ENCODE peak calls at places on chromosomes 5 and 9, in eight cellular contexts. D, P, I, U, V, A, B and J are unnamed samples.

GRCh38 chr5:179814090-179814489 is 6.6 kb upstream of the SQSTM1 start:
- DNase-seq in D (no peak), P (no peak), I (no peak), U (no peak), V (no peak), A (no peak), B (no peak), J (no peak)

GRCh38 chr9:111759762-111760639 is 34.7 kb downstream of the SHOC1 start:
- DNase-seq in D (no peak), P (peak; percentile 71), I (peak; percentile 95), U (no peak), V (peak; percentile 78), A (peak; percentile 71), B (peak; percentile 77), J (peak; percentile 80)

GRCh38 chr9:121333950-121334773 is 35.9 kb downstream of the STOM start:
- DNase-seq in D (no peak), P (no peak), I (no peak), U (no peak), V (no peak), A (no peak), B (no peak), J (no peak)

GRCh38 chr9:130328349-130328801 is 62.8 kb downstream of the HMCN2 start:
- DNase-seq in D (no peak), P (peak; percentile 44), I (no peak), U (no peak), V (no peak), A (no peak), B (peak; percentile 42), J (peak; percentile 50)

GRCh38 chr5:5278201-5278814 is 138.2 kb downstream of the ADAMTS16 start:
- DNase-seq in D (no peak), P (no peak), I (no peak), U (no peak), V (no peak), A (no peak), B (no peak), J (no peak)

GRCh38 chr5:62093981-62094380 is 212.0 kb upstream of the KIF2A start:
- DNase-seq in D (no peak), P (peak; percentile 20), I (peak; percentile 22), U (no peak), V (peak; percentile 66), A (no peak), B (peak; percentile 55), J (no peak)

GRCh38 chr9:19470981-19471650 is 62.3 kb downstream of the ACER2 start:
- DNase-seq in D (no peak), P (no peak), I (no peak), U (no peak), V (no peak), A (no peak), B (no peak), J (no peak)

GRCh38 chr9:134793281-134793680 is 87.3 kb upstream of the FCN2 start:
- DNase-seq in D (no peak), P (no peak), I (no peak), U (no peak), V (no peak), A (no peak), B (no peak), J (no peak)

GRCh38 chr9:131067625-131068024 is 28.7 kb upstream of the AIF1L start:
- DNase-seq in D (no peak), P (no peak), I (no peak), U (no peak), V (no peak), A (no peak), B (no peak), J (no peak)

GRCh38 chr5:132489051-132489770 is 1.4 kb downstream of the IRF1 start:
- DNase-seq in D (peak; percentile 48), P (peak; percentile 41), I (no peak), U (no peak), V (peak; percentile 6), A (peak; percentile 58), B (peak; percentile 5), J (peak; percentile 40)

GRCh38 chr5:27020965-27021364 is 17.4 kb downstream of the CDH9 start:
- DNase-seq in D (no peak), P (no peak), I (no peak), U (no peak), V (peak; percentile 12), A (no peak), B (no peak), J (no peak)

GRCh38 chr5:37436146-37436934 is 57.2 kb downstream of the WDR70 start:
- DNase-seq in D (no peak), P (no peak), I (no peak), U (no peak), V (no peak), A (no peak), B (no peak), J (no peak)

GRCh38 chr5:37248387-37248969 is 698 bp downstream of the CPLANE1 start:
- DNase-seq in D (no peak), P (no peak), I (no peak), U (no peak), V (peak; percentile 9), A (no peak), B (no peak), J (peak; percentile 11)

GRCh38 chr5:95973793-95974325 is 12.2 kb upstream of the ELL2 start:
- DNase-seq in D (no peak), P (no peak), I (peak; percentile 48), U (no peak), V (no peak), A (no peak), B (no peak), J (no peak)

GRCh38 chr9:21974542-21975409 is 19.4 kb downstream of the CDKN2A start:
- DNase-seq in D (no peak), P (no peak), I (peak; percentile 51), U (no peak), V (peak; percentile 50), A (no peak), B (peak; percentile 17), J (no peak)

GRCh38 chr5:107467137-107467932 is 203.4 kb downstream of the EFNA5 start:
- DNase-seq in D (no peak), P (peak; percentile 46), I (peak; percentile 95), U (no peak), V (peak; percentile 34), A (no peak), B (no peak), J (no peak)

GRCh38 chr5:107464876-107465275 is 205.9 kb downstream of the EFNA5 start:
- DNase-seq in D (no peak), P (no peak), I (peak; percentile 29), U (no peak), V (no peak), A (peak; percentile 91), B (no peak), J (no peak)

GRCh38 chr5:107464403-107464802 is 206.3 kb downstream of the EFNA5 start:
- DNase-seq in D (no peak), P (no peak), I (peak; percentile 23), U (no peak), V (no peak), A (peak; percentile 70), B (no peak), J (no peak)

GRCh38 chr5:107468286-107468685 is 202.5 kb downstream of the EFNA5 start:
- DNase-seq in D (no peak), P (no peak), I (peak; percentile 79), U (no peak), V (no peak), A (no peak), B (no peak), J (no peak)

DNA sequence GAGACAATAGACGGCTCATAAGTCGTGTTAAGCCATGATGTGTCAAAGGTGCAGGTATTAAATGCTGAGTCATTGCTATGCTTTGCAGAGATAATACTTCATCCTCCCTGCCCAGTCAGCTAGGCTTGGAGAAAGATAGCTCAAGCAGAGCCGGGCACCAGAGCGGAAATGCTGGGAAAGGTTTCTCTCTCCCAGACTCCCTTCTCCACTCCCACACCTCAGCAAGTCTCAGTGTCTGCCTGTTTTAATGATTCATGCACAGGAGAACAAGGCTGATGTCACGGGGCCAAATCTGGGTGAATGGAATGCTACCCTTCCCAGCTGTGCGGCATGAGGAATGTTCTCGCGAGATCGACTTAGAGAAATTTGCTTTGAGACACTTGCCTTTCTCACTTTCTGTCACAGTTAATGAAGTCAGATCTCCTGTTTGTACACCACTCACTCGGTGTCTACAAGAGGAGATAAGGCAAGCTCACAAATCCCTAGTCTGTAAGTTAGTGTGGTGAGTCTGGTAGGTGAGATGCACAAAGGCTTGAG is 204.4 kb downstream of the EFNA5 start:
- DNase-seq in D (no peak), P (no peak), I (peak; percentile 69), U (no peak), V (peak; percentile 71), A (no peak), B (peak; percentile 12), J (no peak)
- H3K4me1 ChIP-seq in D (no peaks in the 10 kb centered on the region), P (no peaks in the 10 kb centered on the region), I (peaks cover 52% of the 10 kb centered on the region), U (peaks cover 14% of the 10 kb centered on the region), V (peaks cover 32% of the 10 kb centered on the region), A (peaks cover 78% of the 10 kb centered on the region), B (no peaks in the 10 kb centered on the region), J (peaks cover 7% of the 10 kb centered on the region)

DNA sequence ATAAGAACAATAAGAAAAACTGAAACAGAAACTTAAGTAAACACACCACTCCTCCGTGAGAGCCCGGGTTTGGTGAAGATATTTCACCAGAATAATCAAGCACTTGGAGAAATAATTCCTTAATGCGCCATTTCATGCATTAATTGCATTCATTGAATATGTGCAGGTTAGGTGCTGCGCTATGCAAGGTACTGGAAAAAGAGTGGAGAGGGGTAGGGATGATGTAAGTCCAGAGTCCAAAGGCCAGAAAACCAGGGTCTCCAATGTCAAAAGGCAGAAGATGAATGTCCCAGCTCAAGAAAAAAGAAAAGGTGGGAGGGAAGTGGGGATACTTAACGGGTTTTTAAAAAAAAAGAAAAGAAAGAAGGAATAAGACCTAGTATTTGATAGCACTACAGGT is 669 bp upstream of the ZFP37 start:
- DNase-seq in D (no peak), P (no peak), I (no peak), U (no peak), V (no peak), A (no peak), B (no peak), J (no peak)
- H3K9me3 ChIP-seq in D (peaks cover 18% of the 10 kb centered on the region), P (no peaks in the 10 kb centered on the region), I (no peaks in the 10 kb centered on the region), U (peaks cover 35% of the 10 kb centered on the region), V (peaks cover 15% of the 10 kb centered on the region), A (peaks cover 11% of the 10 kb centered on the region), B (peaks cover 32% of the 10 kb centered on the region), J (peaks cover 45% of the 10 kb centered on the region)

DNA sequence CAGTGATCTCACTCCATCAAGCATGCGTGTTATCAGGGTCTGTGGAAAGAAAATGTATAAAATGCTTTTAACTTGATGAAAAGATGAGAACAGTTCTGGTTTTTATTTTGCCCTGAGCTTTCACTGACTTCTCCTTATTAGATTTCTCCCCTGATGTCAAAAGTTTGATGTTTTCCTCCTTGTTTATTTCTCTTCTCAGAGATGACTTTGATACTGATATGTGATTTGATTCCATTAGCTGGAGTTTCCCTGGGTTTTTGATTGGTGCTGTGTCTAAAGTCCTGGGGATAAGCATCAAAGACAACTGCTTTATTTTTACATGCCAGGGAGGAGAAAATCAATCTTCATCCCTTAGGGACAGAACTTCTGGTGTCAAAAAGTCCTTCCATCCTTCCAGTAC is 510.0 kb downstream of the KCTD16 start:
- DNase-seq in D (no peak), P (no peak), I (no peak), U (no peak), V (no peak), A (no peak), B (no peak), J (no peak)
- TF ChIP-seq CTCF in D (no peak), P (no peak), I (no peak), U (no peak), V (no peak), A (no peak), B (no peak), J (no peak)

DNA sequence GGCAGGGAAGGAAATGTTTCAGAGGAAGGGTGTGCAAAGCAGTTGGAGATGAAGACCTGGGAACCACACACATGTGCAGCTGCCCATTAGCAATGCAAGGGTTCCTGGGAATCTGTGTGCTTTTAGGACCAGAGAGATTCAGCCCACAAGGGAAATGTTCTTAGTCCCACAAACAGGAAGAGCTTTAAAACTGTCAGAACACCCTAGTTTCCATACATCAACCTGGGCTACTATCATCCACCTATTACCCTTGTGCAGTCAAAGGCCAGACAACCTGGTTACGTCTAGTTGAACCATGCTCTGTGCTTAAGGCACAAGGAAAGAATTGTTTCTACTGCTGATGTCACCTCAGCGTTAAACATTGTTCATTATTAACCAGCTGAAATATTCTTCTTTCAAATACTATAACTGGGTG is 7.5 kb downstream of the LHFPL2 start:
- DNase-seq in D (no peak), P (no peak), I (peak; percentile 37), U (no peak), V (no peak), A (no peak), B (no peak), J (no peak)
- H3K4me1 ChIP-seq in D (peaks cover 12% of the 10 kb centered on the region), P (no peaks in the 10 kb centered on the region), I (peaks cover 41% of the 10 kb centered on the region), U (peaks cover 11% of the 10 kb centered on the region), V (peaks cover 49% of the 10 kb centered on the region), A (peaks cover 16% of the 10 kb centered on the region), B (peaks cover 44% of the 10 kb centered on the region), J (peaks cover 17% of the 10 kb centered on the region)